ENCODE peak calls at places on chromosome 16, in ten cellular contexts. I, Y, C, Z, P, W, T, G, E and O are unnamed samples.

GRCh38 chr16:73304008-73304814 is 256.3 kb upstream of the ZFHX3 start:
- DNase-seq in Y (no peak), G (no peak), W (no peak), E (no peak), I (no peak), P (no peak), C (no peak), T (no peak), Z (no peak), O (no peak)

GRCh38 chr16:25721439-25721838 is 29.7 kb downstream of the HS3ST4 start:
- DNase-seq in C (no peak), T (no peak), G (no peak), P (no peak), Z (no peak), Y (no peak), I (no peak), W (no peak), E (no peak), O (no peak)

GRCh38 chr16:3170440-3171180 is 17.4 kb upstream of the OR1F1 start:
- DNase-seq in E (no peak), P (no peak), G (no peak), C (peak), T (no peak), Y (no peak), W (no peak), I (no peak), Z (no peak), O (no peak)

GRCh38 chr16:49602201-49603041 is 228.8 kb downstream of the C16orf78 start:
- DNase-seq in C (no peak), Y (no peak), Z (no peak), W (no peak), E (peak), P (no peak), T (peak), I (no peak), G (no peak), O (no peak)

GRCh38 chr16:57817680-57818079 is 15.4 kb upstream of the KIFC3 start:
- DNase-seq in E (no peak), P (no peak), Z (no peak), G (no peak), Y (no peak), W (no peak), I (no peak), C (no peak), T (no peak), O (no peak)

GRCh38 chr16:81204794-81205680 is 33.5 kb upstream of the BCO1 start:
- DNase-seq in G (no peak), I (no peak), C (peak), Y (no peak), W (no peak), P (peak), Z (peak), T (peak), E (no peak), O (no peak)

GRCh38 chr16:56362706-56363105 is 62.6 kb downstream of the AMFR start:
- DNase-seq in C (no peak), Z (no peak), T (peak), G (no peak), Y (no peak), I (no peak), P (no peak), E (no peak), W (no peak), O (no peak)

GRCh38 chr16:4344659-4345438 is 6.3 kb downstream of the PAM16 start:
- DNase-seq in T (no peak), Y (no peak), P (peak), W (peak), Z (peak), E (no peak), C (no peak), I (no peak), G (no peak), O (no peak)

GRCh38 chr16:60100371-60100770 is 1366.3 kb upstream of the GOT2 start:
- DNase-seq in G (no peak), Y (no peak), C (no peak), I (no peak), T (no peak), P (no peak), Z (no peak), W (no peak), E (no peak), O (no peak)

GRCh38 chr16:49739381-49739780 is 116.5 kb downstream of the ZNF423 start:
- DNase-seq in W (no peak), I (peak), T (no peak), Y (no peak), C (no peak), E (no peak), Z (no peak), P (no peak), G (no peak), O (no peak)

GRCh38 chr16:23485257-23485614 is 25.1 kb downstream of the GGA2 start:
- DNase-seq in Z (no peak), P (no peak), Y (no peak), W (no peak), T (no peak), I (no peak), C (no peak), E (no peak), G (no peak), O (no peak)